ENCODE peak calls at places on chromosomes 6 and 20, in six cellular contexts. C is adrenal gland; Q is stimulated activated naive CD4-positive, alpha-beta T cell; Y is naive thymus-derived CD8-positive, alpha-beta T cell; B is germinal center; R is hippocampal formation. I is an unnamed sample.

GRCh38 chr6:168194732-168195565 is 115.9 kb upstream of the FRMD1 start:
- DNase-seq in C (no peak), Q (no peak), Y (no peak), B (no peak), R (no peak), I (no peak)

GRCh38 chr20:35625584-35626385 is 10.2 kb downstream of the SPAG4 start:
- DNase-seq in C (no peak), Q (no peak), Y (peak), B (no peak), R (no peak), I (no peak)

GRCh38 chr6:158086054-158086705 is 81.9 kb downstream of the SERAC1 start:
- DNase-seq in C (no peak), Q (no peak), Y (no peak), B (no peak), R (no peak), I (no peak)

GRCh38 chr6:13453771-13454251 is 33.6 kb downstream of the GFOD1 start:
- DNase-seq in C (no peak), Q (no peak), Y (no peak), B (no peak), R (no peak), I (no peak)

GRCh38 chr6:163354085-163354484 is 60.4 kb upstream of the QKI start:
- DNase-seq in C (peak), Q (no peak), Y (no peak), B (no peak), R (no peak), I (no peak)

GRCh38 chr20:13874269-13875158 is 89.7 kb downstream of the NDUFAF5 start:
- DNase-seq in C (no peak), Q (no peak), Y (no peak), B (no peak), R (no peak), I (no peak)

GRCh38 chr6:142907544-142907943 is 37.4 kb downstream of the HIVEP2 start:
- DNase-seq in C (no peak), Q (peak), Y (no peak), B (no peak), R (no peak), I (no peak)

GRCh38 chr6:131808460-131809269 is 845 bp downstream of the ENPP1 start:
- DNase-seq in C (no peak), Q (no peak), Y (no peak), B (no peak), R (no peak), I (no peak)

GRCh38 chr6:70636589-70636988 is 31.1 kb upstream of the SMAP1 start:
- DNase-seq in C (no peak), Q (no peak), Y (no peak), B (no peak), R (no peak), I (no peak)

GRCh38 chr20:49636447-49636846 is 68.5 kb upstream of the PTGIS start:
- DNase-seq in C (peak), Q (no peak), Y (no peak), B (no peak), R (no peak), I (no peak)

GRCh38 chr20:61120595-61121515 is 131.2 kb upstream of the CDH4 start:
- DNase-seq in C (peak), Q (peak), Y (peak), B (no peak), R (peak), I (no peak)

GRCh38 chr6:91387290-91388062 is 800.6 kb upstream of the MAP3K7 start:
- DNase-seq in C (no peak), Q (no peak), Y (no peak), B (no peak), R (no peak), I (no peak)

GRCh38 chr6:108005961-108006360 is 48.0 kb upstream of the SEC63 start:
- DNase-seq in C (no peak), Q (no peak), Y (no peak), B (no peak), R (no peak), I (no peak)

GRCh38 chr20:53413188-53413631 is 180.4 kb downstream of the ZNF217 start:
- DNase-seq in C (no peak), Q (peak), Y (peak), B (peak), R (no peak), I (no peak)

GRCh38 chr6:167302796-167303195 is 11.7 kb downstream of the UNC93A start:
- DNase-seq in C (no peak), Q (no peak), Y (no peak), B (no peak), R (no peak), I (no peak)

GRCh38 chr20:17680836-17681740 is 954 bp downstream of the RRBP1 start:
- DNase-seq in C (peak), Q (peak), Y (peak), B (peak), R (peak), I (peak)

GRCh38 chr6:111750753-111751684 is 122.2 kb downstream of the FYN start:
- DNase-seq in C (no peak), Q (peak), Y (peak), B (peak), R (no peak), I (no peak)

I was measured in occipital lobe.